ENCODE peak calls at places on chromosomes 4 and X, in four cellular contexts. B, J, O and A are unnamed samples.

GRCh38 chrX:129717902-129718301 is 20.9 kb upstream of the XPNPEP2 start:
- DNase-seq in B (no peak), J (no peak), O (peak; percentile 85), A (no peak)

GRCh38 chrX:72050011-72050410 is 81.7 kb downstream of the RTL5 start:
- DNase-seq in B (no peak), J (no peak), O (no peak), A (no peak)

GRCh38 chr4:167219090-167219489 is 15.2 kb downstream of the SPOCK3 start:
- DNase-seq in B (no peak), J (no peak), O (no peak), A (no peak)

GRCh38 chrX:69626129-69626528 is 10.2 kb downstream of the EDA start:
- DNase-seq in B (no peak), J (no peak), O (no peak), A (no peak)

GRCh38 chr4:76804060-76804459 is 93.9 kb downstream of the SOWAHB start:
- DNase-seq in B (no peak), J (no peak), O (peak; percentile 59), A (no peak)

GRCh38 chrX:114038358-114038757 is 545.5 kb upstream of the HTR2C start:
- DNase-seq in B (no peak), J (no peak), O (no peak), A (no peak)

GRCh38 chr4:4762909-4763814 is 96.3 kb upstream of the MSX1 start:
- DNase-seq in B (no peak), J (no peak), O (peak; percentile 61), A (no peak)

GRCh38 chrX:154298312-154298711 is 2.7 kb downstream of the TKTL1 start:
- DNase-seq in B (peak; percentile 2), J (no peak), O (no peak), A (no peak)

GRCh38 chrX:71532078-71532752 is 689 bp upstream of the OGT start:
- DNase-seq in B (no peak), J (no peak), O (peak; percentile 74), A (peak; percentile 76)

GRCh38 chrX:19721726-19722370 is 165.6 kb downstream of the SH3KBP1 start:
- DNase-seq in B (no peak), J (peak; percentile 49), O (peak; percentile 16), A (no peak)

GRCh38 chrX:41909068-41909467 is 14.3 kb downstream of the CASK start:
- DNase-seq in B (no peak), J (no peak), O (no peak), A (peak; percentile 6)

GRCh38 chrX:42399632-42400024 is 378.3 kb downstream of the PPP1R2C start:
- DNase-seq in B (no peak), J (no peak), O (no peak), A (no peak)

GRCh38 chr4:180380733-180381132 is 1862.5 kb upstream of the TENM3 start:
- DNase-seq in B (no peak), J (no peak), O (peak; percentile 76), A (no peak)

GRCh38 chrX:69424161-69424560 is 80.0 kb upstream of the NALF2 start:
- DNase-seq in B (no peak), J (no peak), O (no peak), A (no peak)

GRCh38 chr4:80202190-80202711 is 4.9 kb downstream of the PRDM8 start:
- DNase-seq in B (peak; percentile 87), J (peak; percentile 81), O (peak; percentile 58), A (peak; percentile 72)

GRCh38 chrX:106898462-106898861 is 4.7 kb downstream of the RIPPLY1 start:
- DNase-seq in B (no peak), J (no peak), O (peak; percentile 23), A (peak; percentile 41)

GRCh38 chr4:185039508-185040273 is 21.4 kb downstream of the HELT start:
- DNase-seq in B (peak; percentile 40), J (no peak), O (peak; percentile 23), A (peak; percentile 59)

GRCh38 chrX:72029473-72030411 is 102.0 kb downstream of the RTL5 start:
- DNase-seq in B (no peak), J (no peak), O (peak; percentile 91), A (no peak)

GRCh38 chrX:122913764-122914163 is 270.3 kb upstream of the GRIA3 start:
- DNase-seq in B (no peak), J (no peak), O (no peak), A (no peak)

DNA sequence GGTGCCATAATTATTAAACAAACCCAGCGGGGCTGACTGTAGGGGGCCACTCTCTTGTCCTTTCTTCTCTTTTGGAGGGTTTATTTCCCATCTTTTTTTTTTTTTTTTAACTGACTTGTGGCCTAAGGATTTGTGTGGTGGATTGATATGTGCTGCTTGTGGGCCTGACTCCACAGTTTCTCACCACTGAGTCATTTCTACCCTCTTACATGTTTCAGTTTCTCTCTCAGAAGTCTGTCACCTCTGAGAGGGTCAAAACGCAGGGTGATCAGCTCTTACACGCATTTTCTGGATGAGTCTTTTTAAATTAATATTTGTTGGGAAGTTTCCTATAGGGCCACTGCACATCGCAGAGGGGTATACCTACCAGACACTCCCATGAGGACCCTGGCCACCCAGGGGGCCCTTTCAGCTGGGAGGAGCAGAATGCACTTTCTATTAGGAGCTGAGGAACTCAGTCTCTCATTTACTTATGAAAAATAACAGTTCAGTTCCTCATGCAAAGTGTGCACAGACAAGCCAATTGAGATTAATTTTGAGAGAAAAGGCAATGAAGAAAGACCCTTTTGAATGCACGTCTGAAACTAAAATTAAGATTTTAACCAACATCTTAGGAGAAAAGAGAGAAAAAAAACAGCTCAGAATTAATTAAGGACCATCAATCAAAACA is 407.9 kb downstream of the TECRL start:
- DNase-seq in B (no peak), J (no peak), O (no peak), A (no peak)
- H3K27ac ChIP-seq in B (no peak overlapping the region), J (no peak overlapping the region), O (no peak overlapping the region), A (no peak overlapping the region)

DNA sequence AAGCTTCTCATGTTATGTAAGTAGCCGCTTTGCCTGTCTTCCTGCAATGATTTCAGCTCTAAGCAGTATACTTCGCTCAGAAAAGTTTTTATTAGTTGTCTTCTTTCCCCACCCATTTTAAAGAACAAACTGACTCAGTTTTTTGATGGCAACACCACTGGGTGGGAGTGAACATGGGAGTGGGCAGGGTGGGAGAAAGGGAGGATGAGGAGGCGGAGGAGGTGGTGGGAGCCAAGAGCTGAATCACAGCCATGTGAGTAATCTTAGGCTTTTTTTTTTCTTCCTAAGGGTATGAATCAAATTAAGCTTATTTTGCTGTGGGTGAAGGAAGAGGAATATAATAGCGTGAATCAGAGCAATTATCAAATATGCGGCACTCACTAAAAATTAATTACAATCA is 574.3 kb upstream of the DIPK2B start:
- DNase-seq in B (no peak), J (no peak), O (peak; percentile 85), A (no peak)
- H3K27ac ChIP-seq in B (no peak overlapping the region), J (no peak overlapping the region), O (peak overlapping the region; percentile 91), A (no peak overlapping the region)

GRCh38 chr4:6910960-6911874 is 1.6 kb downstream of the TBC1D14 start:
- DNase-seq in B (no peak), J (no peak), O (no peak), A (no peak)
- H3K27ac ChIP-seq in B (peak overlapping the region; percentile 57), J (no peak overlapping the region), O (no peak overlapping the region), A (no peak overlapping the region)

GRCh38 chr4:183905593-183906485 is 732 bp downstream of the STOX2 start:
- DNase-seq in B (peak; percentile 59), J (peak; percentile 79), O (peak; percentile 21), A (no peak)
- H3K27ac ChIP-seq in B (peak overlapping the region; percentile 94), J (peak overlapping the region; percentile 95), O (no peak overlapping the region), A (no peak overlapping the region)

DNA sequence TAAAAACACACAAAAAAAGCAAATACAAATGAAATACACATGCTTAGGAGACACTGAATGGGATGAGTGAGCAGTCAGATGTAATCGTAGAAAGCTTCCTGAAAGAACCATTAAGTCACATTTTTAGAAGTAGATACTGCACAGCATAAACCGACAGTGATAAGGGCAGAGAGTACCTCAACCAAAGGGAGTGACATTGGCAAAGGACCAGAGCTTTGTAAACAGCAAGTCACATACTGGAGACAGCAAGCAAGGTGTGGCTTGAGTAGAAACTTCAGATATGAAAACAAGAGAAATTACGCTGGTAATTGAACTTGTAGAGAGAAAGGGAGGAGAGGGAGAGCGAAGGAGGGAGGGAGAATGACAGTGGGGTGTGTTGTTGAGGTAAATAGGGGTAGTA is 92.0 kb downstream of the CHRDL1 start:
- DNase-seq in B (no peak), J (no peak), O (no peak), A (no peak)
- H3K27ac ChIP-seq in B (no peak overlapping the region), J (no peak overlapping the region), O (no peak overlapping the region), A (no peak overlapping the region)

GRCh38 chr4:1195894-1196401 is 23.6 kb upstream of the SPON2 start:
- DNase-seq in B (no peak), J (no peak), O (no peak), A (no peak)

GRCh38 chr4:1193206-1194027 is 21.0 kb upstream of the SPON2 start:
- DNase-seq in B (no peak), J (no peak), O (no peak), A (no peak)

GRCh38 chr4:1196421-1197183 is 24.2 kb upstream of the SPON2 start:
- DNase-seq in B (no peak), J (peak; percentile 25), O (no peak), A (no peak)

GRCh38 chr4:1194028-1194900 is 21.9 kb upstream of the SPON2 start:
- DNase-seq in B (peak; percentile 85), J (peak; percentile 63), O (no peak), A (no peak)

GRCh38 chr4:1195109-1195671 is 22.8 kb upstream of the SPON2 start:
- DNase-seq in B (peak; percentile 35), J (peak; percentile 34), O (no peak), A (no peak)
- H3K27ac ChIP-seq in B (peak overlapping the region; percentile 86), J (no peak overlapping the region), O (no peak overlapping the region), A (no peak overlapping the region)

GRCh38 chrX:63513825-63514574 is 162.9 kb upstream of the SPIN4 start:
- DNase-seq in B (peak; percentile 29), J (no peak), O (peak; percentile 81), A (no peak)
- H3K27ac ChIP-seq in B (no peak overlapping the region), J (no peak overlapping the region), O (peak overlapping the region; percentile 58), A (no peak overlapping the region)

GRCh38 chr4:2875556-2875955 is 31.9 kb downstream of the ADD1 start:
- DNase-seq in B (no peak), J (no peak), O (no peak), A (no peak)

GRCh38 chr4:2871911-2872310 is 28.3 kb downstream of the ADD1 start:
- DNase-seq in B (no peak), J (no peak), O (no peak), A (peak; percentile 6)

GRCh38 chr4:2874861-2875260 is 31.2 kb downstream of the ADD1 start:
- DNase-seq in B (no peak), J (no peak), O (no peak), A (no peak)

GRCh38 chr4:2871466-2871865 is 27.8 kb downstream of the ADD1 start:
- DNase-seq in B (no peak), J (no peak), O (no peak), A (no peak)

DNA sequence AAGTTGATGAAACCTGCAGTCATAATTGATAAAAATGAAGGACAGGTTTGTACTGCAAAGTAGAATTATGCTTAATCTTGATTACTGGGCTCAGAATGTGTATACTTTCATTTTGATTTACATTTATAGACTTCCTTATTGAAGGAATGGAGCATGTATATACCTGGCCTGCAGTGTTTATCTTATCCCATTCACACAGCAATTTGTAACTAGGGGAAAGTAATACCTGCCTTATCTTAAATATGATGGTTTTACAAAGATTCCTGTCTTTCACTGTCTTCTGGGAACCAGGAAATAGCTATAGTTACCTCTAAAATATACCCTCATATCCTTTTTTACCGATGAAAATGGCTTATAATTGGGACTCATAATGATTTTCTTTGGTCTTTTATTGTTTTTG is 29.7 kb downstream of the ADD1 start:
- DNase-seq in B (no peak), J (no peak), O (no peak), A (no peak)
- H3K27ac ChIP-seq in B (peak overlapping the region; percentile 41), J (peak overlapping the region; percentile 90), O (no peak overlapping the region), A (no peak overlapping the region)